ENCODE peak calls at places on chromosomes 6 and 20, in nine cellular contexts. One of them, this sample, is unnamed. For H3K36me3, the result is how much of the 10 kb centered on the place peaks cover.

GRCh38 chr6:13445005-13445743 is 42.2 kb downstream of the GFOD1 start:
- DNase-seq in mesendoderm: no peak
- DNase-seq in right lobe of liver: peak
- DNase-seq in brain microvascular endothelial cell: peak
- DNase-seq in lung: peak
- DNase-seq in fibroblast of lung: peak
- DNase-seq in heart right ventricle: peak
- DNase-seq in neural progenitor cell: peak
- DNase-seq in CD8-positive, alpha-beta T cell: no peak
- DNase-seq in this sample: peak

GRCh38 chr6:112338310-112338709 is 8.8 kb upstream of the RFPL4B start:
- DNase-seq in mesendoderm: no peak
- DNase-seq in right lobe of liver: no peak
- DNase-seq in brain microvascular endothelial cell: no peak
- DNase-seq in lung: no peak
- DNase-seq in fibroblast of lung: no peak
- DNase-seq in heart right ventricle: no peak
- DNase-seq in neural progenitor cell: no peak
- DNase-seq in CD8-positive, alpha-beta T cell: no peak
- DNase-seq in this sample: peak

GRCh38 chr20:62953167-62953838 is 794 bp downstream of the SLC17A9 start:
- DNase-seq in mesendoderm: peak
- DNase-seq in right lobe of liver: peak
- DNase-seq in brain microvascular endothelial cell: no peak
- DNase-seq in lung: no peak
- DNase-seq in fibroblast of lung: no peak
- DNase-seq in heart right ventricle: no peak
- DNase-seq in neural progenitor cell: no peak
- DNase-seq in CD8-positive, alpha-beta T cell: no peak
- DNase-seq in this sample: no peak

GRCh38 chr20:61925555-61926252 is 140.0 kb downstream of the TAF4 start:
- DNase-seq in mesendoderm: no peak
- DNase-seq in right lobe of liver: peak
- DNase-seq in brain microvascular endothelial cell: peak
- DNase-seq in lung: no peak
- DNase-seq in fibroblast of lung: peak
- DNase-seq in heart right ventricle: peak
- DNase-seq in neural progenitor cell: no peak
- DNase-seq in CD8-positive, alpha-beta T cell: no peak
- DNase-seq in this sample: peak

GRCh38 chr20:38723069-38723981 is 961 bp upstream of the SLC32A1 start:
- DNase-seq in mesendoderm: peak
- DNase-seq in right lobe of liver: no peak
- DNase-seq in brain microvascular endothelial cell: no peak
- DNase-seq in lung: no peak
- DNase-seq in fibroblast of lung: peak
- DNase-seq in heart right ventricle: no peak
- DNase-seq in neural progenitor cell: peak
- DNase-seq in CD8-positive, alpha-beta T cell: no peak
- DNase-seq in this sample: no peak

GRCh38 chr6:110562316-110562915 is 86.0 kb upstream of the SLC22A16 start:
- DNase-seq in mesendoderm: no peak
- DNase-seq in right lobe of liver: no peak
- DNase-seq in brain microvascular endothelial cell: no peak
- DNase-seq in lung: no peak
- DNase-seq in fibroblast of lung: no peak
- DNase-seq in heart right ventricle: no peak
- DNase-seq in neural progenitor cell: no peak
- DNase-seq in CD8-positive, alpha-beta T cell: no peak
- DNase-seq in this sample: no peak

GRCh38 chr20:41664584-41664983 is 46.4 kb upstream of the CHD6 start:
- DNase-seq in mesendoderm: peak
- DNase-seq in right lobe of liver: no peak
- DNase-seq in brain microvascular endothelial cell: no peak
- DNase-seq in lung: no peak
- DNase-seq in fibroblast of lung: peak
- DNase-seq in heart right ventricle: no peak
- DNase-seq in neural progenitor cell: peak
- DNase-seq in CD8-positive, alpha-beta T cell: no peak
- DNase-seq in this sample: no peak

GRCh38 chr20:1663917-1664316 is 6.3 kb upstream of the SIRPG start:
- DNase-seq in mesendoderm: no peak
- DNase-seq in right lobe of liver: no peak
- DNase-seq in brain microvascular endothelial cell: no peak
- DNase-seq in lung: no peak
- DNase-seq in fibroblast of lung: no peak
- DNase-seq in heart right ventricle: no peak
- DNase-seq in neural progenitor cell: no peak
- DNase-seq in CD8-positive, alpha-beta T cell: no peak
- DNase-seq in this sample: no peak

GRCh38 chr6:38027685-38028373 is 208.3 kb downstream of the ZFAND3 start:
- DNase-seq in mesendoderm: peak
- DNase-seq in right lobe of liver: no peak
- DNase-seq in brain microvascular endothelial cell: no peak
- DNase-seq in lung: no peak
- DNase-seq in fibroblast of lung: no peak
- DNase-seq in heart right ventricle: no peak
- DNase-seq in neural progenitor cell: peak
- DNase-seq in CD8-positive, alpha-beta T cell: no peak
- DNase-seq in this sample: no peak

GRCh38 chr6:90250405-90250804 is 46.2 kb downstream of the BACH2 start:
- DNase-seq in mesendoderm: no peak
- DNase-seq in right lobe of liver: no peak
- DNase-seq in brain microvascular endothelial cell: no peak
- DNase-seq in lung: no peak
- DNase-seq in fibroblast of lung: peak
- DNase-seq in heart right ventricle: no peak
- DNase-seq in neural progenitor cell: no peak
- DNase-seq in CD8-positive, alpha-beta T cell: no peak
- DNase-seq in this sample: no peak

GRCh38 chr6:12911387-12911960 is 194.9 kb downstream of the PHACTR1 start:
- DNase-seq in mesendoderm: peak
- DNase-seq in right lobe of liver: no peak
- DNase-seq in brain microvascular endothelial cell: peak
- DNase-seq in lung: no peak
- DNase-seq in fibroblast of lung: peak
- DNase-seq in heart right ventricle: no peak
- DNase-seq in neural progenitor cell: peak
- DNase-seq in CD8-positive, alpha-beta T cell: no peak
- DNase-seq in this sample: no peak

GRCh38 chr20:15992564-15992963 is 580.7 kb downstream of the KIF16B start:
- DNase-seq in mesendoderm: no peak
- DNase-seq in right lobe of liver: no peak
- DNase-seq in brain microvascular endothelial cell: peak
- DNase-seq in lung: no peak
- DNase-seq in fibroblast of lung: no peak
- DNase-seq in heart right ventricle: no peak
- DNase-seq in neural progenitor cell: no peak
- DNase-seq in CD8-positive, alpha-beta T cell: no peak
- DNase-seq in this sample: no peak

DNA sequence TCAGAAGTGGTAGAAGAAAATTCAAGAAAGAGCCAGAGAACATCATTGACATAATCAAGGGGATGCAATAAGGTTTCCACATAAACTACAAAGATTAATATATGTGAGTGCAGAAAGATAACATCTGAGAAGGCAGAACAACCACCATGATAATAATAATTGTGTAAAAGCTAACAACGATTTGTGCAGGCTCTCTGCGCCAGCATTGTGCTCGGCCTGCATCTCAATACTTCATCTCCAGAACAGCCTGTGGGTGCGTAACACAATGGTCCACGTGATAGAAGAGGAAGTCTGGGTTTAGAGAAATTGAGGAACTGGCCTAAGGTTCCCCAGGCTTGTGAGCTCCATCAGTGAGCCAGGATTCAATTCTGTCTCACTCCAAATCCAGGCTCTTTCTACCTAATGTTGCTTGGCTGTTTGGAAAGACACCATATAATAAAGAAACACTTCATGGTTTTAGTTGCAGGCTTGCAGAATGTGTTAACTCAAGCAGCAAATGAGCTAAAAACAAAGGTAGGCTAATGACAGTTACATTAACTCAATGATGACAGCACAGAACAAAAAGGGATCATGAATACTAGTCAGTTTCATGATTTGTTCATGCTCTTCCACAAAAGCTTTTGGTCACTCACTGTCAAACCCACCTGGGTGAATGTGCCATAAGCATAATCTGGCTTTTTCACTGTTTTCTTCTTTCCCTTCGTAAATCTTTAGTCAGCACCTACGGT is 71.2 kb downstream of the LY86 start:
- DNase-seq in mesendoderm: no peak
- DNase-seq in right lobe of liver: no peak
- DNase-seq in brain microvascular endothelial cell: no peak
- DNase-seq in lung: peak
- DNase-seq in fibroblast of lung: no peak
- DNase-seq in heart right ventricle: no peak
- DNase-seq in neural progenitor cell: no peak
- DNase-seq in CD8-positive, alpha-beta T cell: no peak
- DNase-seq in this sample: no peak
- H3K4me3 ChIP-seq in mesendoderm: no peak
- H3K4me3 ChIP-seq in right lobe of liver: no peak
- H3K4me3 ChIP-seq in brain microvascular endothelial cell: no peak
- H3K4me3 ChIP-seq in lung: no peak
- H3K4me3 ChIP-seq in fibroblast of lung: no peak
- H3K4me3 ChIP-seq in heart right ventricle: no peak
- H3K4me3 ChIP-seq in neural progenitor cell: no peak
- H3K4me3 ChIP-seq in CD8-positive, alpha-beta T cell: no peak
- H3K4me3 ChIP-seq in this sample: no peak

DNA sequence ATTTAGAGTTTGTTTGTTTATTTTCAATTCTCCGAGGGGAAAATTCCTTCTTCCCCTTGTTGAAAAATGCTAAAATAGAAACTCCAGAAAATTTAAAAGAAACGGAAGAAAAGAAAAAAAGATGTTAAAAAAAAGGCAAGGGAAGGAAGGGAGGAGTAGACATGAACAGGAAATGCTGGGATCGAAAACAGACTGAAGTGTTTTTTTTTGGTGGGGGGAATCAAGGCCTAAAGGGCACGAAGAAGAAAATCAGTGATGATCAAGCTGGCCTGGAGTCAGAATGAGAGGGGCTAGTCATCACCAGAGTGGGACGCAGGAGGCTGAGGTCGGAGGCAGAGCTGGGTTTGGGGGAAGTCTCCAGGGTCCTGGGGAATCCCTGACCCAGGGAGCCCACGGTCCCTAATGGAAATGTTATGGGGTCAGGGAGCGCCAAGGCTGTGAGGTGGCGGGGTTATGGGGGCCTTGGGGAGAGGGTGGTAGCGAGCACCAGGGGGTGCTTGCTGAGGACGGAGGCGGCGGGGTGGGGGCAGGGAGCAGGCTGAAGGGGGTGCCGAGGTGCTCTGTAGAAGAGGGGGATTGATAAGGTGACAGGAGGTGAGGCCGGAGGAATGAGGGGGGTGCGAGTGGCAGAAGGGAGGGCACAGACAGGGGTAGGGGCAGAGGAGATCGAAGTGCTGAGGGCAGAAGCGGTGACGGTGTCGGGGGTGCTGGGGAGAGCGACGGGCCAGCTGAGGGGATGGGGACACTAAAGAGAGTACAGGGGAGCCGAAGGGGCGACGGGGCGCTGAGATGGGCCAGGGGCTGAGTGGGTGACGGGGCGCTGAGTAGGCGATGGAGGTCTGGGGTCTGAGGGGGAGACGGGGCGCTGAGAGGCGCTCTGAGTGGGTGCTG is 717 bp downstream of the ZNFX1 start:
- DNase-seq in mesendoderm: peak
- DNase-seq in right lobe of liver: no peak
- DNase-seq in brain microvascular endothelial cell: no peak
- DNase-seq in lung: peak
- DNase-seq in fibroblast of lung: no peak
- DNase-seq in heart right ventricle: peak
- DNase-seq in neural progenitor cell: peak
- DNase-seq in CD8-positive, alpha-beta T cell: peak
- DNase-seq in this sample: peak
- H3K36me3 ChIP-seq in mesendoderm: under half
- H3K36me3 ChIP-seq in right lobe of liver: under half
- H3K36me3 ChIP-seq in brain microvascular endothelial cell: half or more
- H3K36me3 ChIP-seq in lung: under half
- H3K36me3 ChIP-seq in fibroblast of lung: under half
- H3K36me3 ChIP-seq in heart right ventricle: under half
- H3K36me3 ChIP-seq in neural progenitor cell: under half
- H3K36me3 ChIP-seq in CD8-positive, alpha-beta T cell: under half
- H3K36me3 ChIP-seq in this sample: half or more

DNA sequence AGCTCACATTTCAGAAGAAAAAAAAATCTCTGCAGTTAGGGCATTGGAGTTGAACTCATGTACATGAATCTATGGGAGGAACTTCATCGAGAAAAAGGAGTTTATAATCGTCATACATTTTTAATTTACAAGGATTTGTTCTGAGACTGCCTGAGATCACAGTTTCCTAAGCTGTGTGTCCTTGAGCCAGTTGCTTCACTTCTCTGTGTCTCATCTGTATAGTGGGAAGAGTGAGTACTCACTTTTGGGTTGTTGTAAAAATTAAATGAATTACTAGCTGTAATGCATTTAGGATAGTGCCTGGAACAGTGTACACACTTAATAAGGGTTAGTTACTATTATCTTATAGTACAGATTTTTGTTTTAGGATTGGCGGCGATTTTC is 42.5 kb downstream of the EYA2 start:
- DNase-seq in mesendoderm: no peak
- DNase-seq in right lobe of liver: no peak
- DNase-seq in brain microvascular endothelial cell: no peak
- DNase-seq in lung: no peak
- DNase-seq in fibroblast of lung: no peak
- DNase-seq in heart right ventricle: no peak
- DNase-seq in neural progenitor cell: no peak
- DNase-seq in CD8-positive, alpha-beta T cell: no peak
- DNase-seq in this sample: no peak
- H3K4me3 ChIP-seq in mesendoderm: no peak
- H3K4me3 ChIP-seq in right lobe of liver: no peak
- H3K4me3 ChIP-seq in brain microvascular endothelial cell: no peak
- H3K4me3 ChIP-seq in lung: no peak
- H3K4me3 ChIP-seq in fibroblast of lung: no peak
- H3K4me3 ChIP-seq in heart right ventricle: no peak
- H3K4me3 ChIP-seq in neural progenitor cell: no peak
- H3K4me3 ChIP-seq in CD8-positive, alpha-beta T cell: no peak
- H3K4me3 ChIP-seq in this sample: no peak

DNA sequence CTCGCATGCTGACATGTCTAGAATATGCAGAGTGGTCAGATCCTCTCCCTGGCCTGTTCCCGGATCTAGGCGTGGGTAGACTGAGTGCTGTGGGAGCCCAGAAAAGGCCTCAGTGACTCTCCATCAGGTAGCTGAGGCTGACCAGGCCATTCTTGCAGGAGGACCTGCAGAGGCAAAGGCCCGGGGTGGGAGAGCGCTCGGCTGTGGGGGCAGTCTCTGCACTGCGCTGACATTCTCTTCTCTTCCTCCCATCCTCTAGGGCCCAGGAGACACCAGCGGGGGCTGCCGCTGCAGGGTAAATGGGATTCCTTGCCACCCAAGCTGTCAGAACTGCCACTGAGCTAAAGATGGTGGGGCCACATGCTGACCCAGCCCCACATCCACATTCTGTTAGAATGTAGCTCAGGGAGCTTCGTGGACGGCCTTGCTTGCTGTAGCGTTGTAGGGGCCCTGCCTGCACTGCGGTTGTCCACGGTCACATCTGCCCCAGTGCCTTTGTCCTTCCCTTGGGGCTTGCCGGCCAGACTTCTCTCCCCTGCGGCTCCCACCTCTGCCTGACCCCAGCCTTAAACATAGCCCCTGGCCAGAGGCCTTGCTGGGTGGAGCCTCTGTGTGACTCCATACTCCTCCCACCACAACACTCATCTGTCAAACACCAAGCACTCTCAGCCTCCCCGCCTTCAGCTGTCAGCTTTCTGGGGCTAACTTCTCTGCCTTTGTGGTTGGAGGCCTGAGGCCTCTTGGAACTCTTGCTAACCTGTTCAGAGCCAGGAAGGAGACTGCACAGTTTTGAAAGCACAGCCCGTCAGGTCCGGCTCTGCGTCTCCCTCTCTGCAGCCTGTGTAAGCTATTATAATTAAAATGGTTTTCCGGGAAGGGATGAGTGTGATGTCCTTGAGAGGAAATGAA is 22.2 kb downstream of the RBCK1 start:
- DNase-seq in mesendoderm: no peak
- DNase-seq in right lobe of liver: no peak
- DNase-seq in brain microvascular endothelial cell: no peak
- DNase-seq in lung: no peak
- DNase-seq in fibroblast of lung: peak
- DNase-seq in heart right ventricle: no peak
- DNase-seq in neural progenitor cell: no peak
- DNase-seq in CD8-positive, alpha-beta T cell: no peak
- DNase-seq in this sample: no peak
- H3K36me3 ChIP-seq in mesendoderm: under half
- H3K36me3 ChIP-seq in right lobe of liver: under half
- H3K36me3 ChIP-seq in brain microvascular endothelial cell: under half
- H3K36me3 ChIP-seq in lung: under half
- H3K36me3 ChIP-seq in fibroblast of lung: under half
- H3K36me3 ChIP-seq in heart right ventricle: under half
- H3K36me3 ChIP-seq in neural progenitor cell: under half
- H3K36me3 ChIP-seq in CD8-positive, alpha-beta T cell: under half
- H3K36me3 ChIP-seq in this sample: under half

This sample was measured in MG63.